ENCODE peak calls at places on chromosomes 12 and 14, in ten cellular contexts. P is fibroblast of villous mesenchyme, X is A549, Z is bronchial epithelial cell, V is cardiac muscle cell, I is thyroid gland, S is body of pancreas, B is activated B cell treated with CpG ODN at 0.5 μM for 24 hours, M is epithelial cell of esophagus, W is uterus. A is an unnamed sample.

GRCh38 chr12:69897744-69898143 is 72.7 kb downstream of the MYRFL start:
- DNase-seq in P (peak), M (peak), I (no peak), S (no peak), W (no peak), X (no peak), Z (peak), V (no peak), B (no peak), A (no peak)

GRCh38 chr14:75842624-75843023 is 139.2 kb downstream of the TGFB3 start:
- DNase-seq in S (no peak), W (no peak), V (no peak), P (no peak), I (no peak), M (no peak), X (no peak), B (no peak), Z (no peak), A (no peak)

GRCh38 chr12:100265732-100266131 is 1.1 kb downstream of the DEPDC4 start:
- DNase-seq in W (no peak), S (no peak), V (no peak), M (no peak), Z (no peak), B (no peak), X (no peak), I (no peak), P (no peak), A (no peak)

GRCh38 chr14:32933943-32934890 is 4.5 kb upstream of the NPAS3 start:
- DNase-seq in S (peak), M (no peak), W (peak), Z (no peak), X (no peak), B (no peak), I (peak), P (peak), V (peak), A (peak)

GRCh38 chr14:51776102-51776894 is 84.1 kb upstream of the GNG2 start:
- DNase-seq in S (peak), W (peak), Z (peak), X (peak), B (no peak), I (peak), M (peak), V (peak), P (peak), A (peak)

GRCh38 chr12:116490481-116490880 is 68.7 kb upstream of the MAP1LC3B2 start:
- DNase-seq in X (no peak), V (no peak), W (no peak), I (no peak), M (peak), B (no peak), Z (peak), P (peak), S (no peak), A (no peak)

GRCh38 chr14:100213956-100214767 is 24.8 kb upstream of the YY1 start:
- DNase-seq in B (peak), X (peak), I (peak), W (peak), Z (peak), V (peak), M (peak), P (peak), S (peak), A (peak)

GRCh38 chr12:51621155-51621922 is 30.3 kb downstream of the SCN8A start:
- DNase-seq in B (no peak), Z (no peak), I (no peak), W (no peak), S (no peak), P (peak), V (no peak), M (no peak), X (no peak), A (no peak)

GRCh38 chr14:60753264-60754126 is 18.9 kb downstream of the MNAT1 start:
- DNase-seq in W (no peak), V (no peak), I (no peak), B (no peak), X (no peak), Z (no peak), M (no peak), P (no peak), S (no peak), A (no peak)

GRCh38 chr12:92905811-92906554 is 23.1 kb downstream of the EEA1 start:
- DNase-seq in S (no peak), Z (no peak), V (no peak), X (no peak), B (no peak), M (no peak), W (no peak), I (no peak), P (no peak), A (no peak)

GRCh38 chr12:31006416-31007152 is 67.1 kb upstream of the DDX11 start:
- DNase-seq in P (no peak), B (no peak), I (no peak), W (peak), M (no peak), X (no peak), S (no peak), V (no peak), Z (no peak), A (no peak)

GRCh38 chr12:51391047-51391837 is at the start of gene GALNT6:
- DNase-seq in S (peak), Z (no peak), X (no peak), I (peak), V (peak), P (no peak), B (peak), W (no peak), M (peak), A (peak)

GRCh38 chr12:34206061-34206785 is 183.9 kb downstream of the ALG10 start:
- DNase-seq in X (no peak), W (no peak), S (no peak), M (no peak), V (no peak), I (no peak), P (no peak), Z (no peak), B (no peak), A (no peak)

GRCh38 chr14:50941151-50941550 is 3.1 kb downstream of the PYGL start:
- DNase-seq in S (no peak), V (no peak), B (no peak), Z (no peak), P (no peak), X (no peak), M (peak), W (no peak), I (no peak), A (no peak)

GRCh38 chr14:75372260-75372659 is 55.6 kb upstream of the JDP2 start:
- DNase-seq in X (no peak), S (no peak), Z (no peak), B (no peak), P (no peak), W (no peak), V (no peak), M (no peak), I (no peak), A (no peak)

GRCh38 chr14:39154594-39155189 is 15.4 kb downstream of the TRAPPC6B start:
- DNase-seq in V (no peak), X (no peak), Z (no peak), S (no peak), I (no peak), B (no peak), P (no peak), M (no peak), W (no peak), A (no peak)

GRCh38 chr14:96178674-96179321 is 25.8 kb upstream of the BDKRB2 start:
- DNase-seq in B (no peak), I (no peak), X (no peak), S (no peak), M (no peak), Z (no peak), W (no peak), P (no peak), V (no peak), A (no peak)
- TF ChIP-seq CTCF in B (no peak), I (no peak), X (no peak), S (no peak), M (no peak), Z (peak), W (no peak), P (peak), V (no peak), A (no peak)

GRCh38 chr12:130816055-130816454 is 23.0 kb downstream of the STX2 start:
- DNase-seq in P (no peak), V (peak), I (no peak), W (no peak), S (no peak), M (no peak), B (no peak), X (no peak), Z (no peak), A (peak)

GRCh38 chr12:130813949-130814348 is 25.1 kb downstream of the STX2 start:
- DNase-seq in W (no peak), V (no peak), I (no peak), X (no peak), Z (no peak), S (no peak), B (no peak), M (no peak), P (no peak), A (no peak)

GRCh38 chr12:130809791-130810190 is 29.3 kb downstream of the STX2 start:
- DNase-seq in P (no peak), I (no peak), M (no peak), W (no peak), X (no peak), S (no peak), Z (no peak), B (no peak), V (no peak), A (no peak)

GRCh38 chr12:130815028-130815741 is 23.9 kb downstream of the STX2 start:
- DNase-seq in P (no peak), B (no peak), W (no peak), M (no peak), V (peak), Z (no peak), S (no peak), I (no peak), X (no peak), A (no peak)

GRCh38 chr12:130813436-130813835 is 25.6 kb downstream of the STX2 start:
- DNase-seq in P (no peak), I (no peak), M (no peak), B (no peak), Z (no peak), V (no peak), W (no peak), X (no peak), S (no peak), A (peak)
- TF ChIP-seq CTCF in P (no peak), I (no peak), M (no peak), B (no peak), Z (no peak), V (no peak), W (no peak), X (no peak), S (no peak), A (no peak)

DNA sequence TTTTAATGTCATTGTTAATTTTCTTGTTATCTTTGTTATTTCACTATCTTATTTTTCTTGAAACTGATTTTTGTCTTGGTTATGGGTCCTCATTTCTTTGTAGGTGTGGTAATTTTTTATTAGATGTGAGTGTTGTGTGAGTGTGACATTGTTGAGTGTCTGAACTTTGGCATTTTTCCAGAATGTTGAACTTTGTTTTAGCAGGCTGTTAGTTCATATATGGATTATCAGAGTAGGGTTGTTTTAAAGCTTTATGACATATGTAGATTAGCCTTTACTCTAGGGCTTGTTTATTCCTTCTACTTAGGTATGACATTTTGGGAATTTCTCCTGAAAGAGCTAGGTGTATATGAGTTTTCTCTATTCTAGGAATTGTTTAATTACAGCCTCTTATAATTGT is 103.9 kb downstream of the ARID2 start:
- DNase-seq in M (no peak), V (peak), S (no peak), X (no peak), I (no peak), B (no peak), Z (no peak), W (no peak), P (no peak), A (no peak)
- TF ChIP-seq CTCF in M (no peak), V (no peak), S (no peak), X (no peak), I (no peak), B (no peak), Z (no peak), W (no peak), P (no peak), A (no peak)

DNA sequence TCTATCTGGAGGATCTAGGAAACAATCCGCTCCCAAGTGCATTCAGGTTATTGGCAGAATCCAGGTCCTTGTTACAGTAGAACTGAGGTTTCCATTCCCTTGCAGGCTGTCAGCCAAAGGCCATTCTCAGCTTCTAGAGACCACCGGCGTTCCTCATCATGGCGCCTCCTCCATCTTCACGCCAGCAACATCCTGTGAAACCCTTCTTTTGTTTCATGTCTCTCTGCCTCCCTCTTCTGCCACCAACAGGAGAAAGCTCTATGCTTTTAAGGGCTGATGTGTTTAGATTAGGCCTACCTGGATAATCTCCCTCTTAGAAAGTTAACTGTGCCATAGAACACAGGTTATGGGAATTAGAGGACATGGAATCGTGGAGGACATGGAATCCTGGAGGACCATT is 133.0 kb upstream of the RASSF8 start:
- DNase-seq in V (no peak), I (no peak), P (peak), B (no peak), M (no peak), W (no peak), Z (no peak), X (no peak), S (no peak), A (no peak)
- TF ChIP-seq CTCF in V (no peak), I (no peak), P (peak), B (no peak), M (no peak), W (no peak), Z (no peak), X (no peak), S (no peak), A (no peak)

GRCh38 chr12:111599459-111600295 is 562 bp upstream of the ATXN2 start:
- DNase-seq in I (peak), W (peak), X (peak), M (peak), V (peak), P (peak), Z (peak), B (peak), S (peak), A (peak)
- TF ChIP-seq CTCF in I (no peak), W (peak), X (no peak), M (no peak), V (no peak), P (no peak), Z (no peak), B (no peak), S (no peak), A (no peak)

GRCh38 chr14:77601846-77602609 is 14.4 kb downstream of the SPTLC2 start:
- DNase-seq in X (no peak), P (no peak), V (no peak), B (no peak), W (no peak), M (peak), I (no peak), Z (peak), S (no peak), A (no peak)

GRCh38 chr14:77599894-77600293 is 16.5 kb downstream of the SPTLC2 start:
- DNase-seq in W (no peak), P (no peak), B (no peak), Z (peak), M (peak), V (no peak), I (no peak), S (no peak), X (no peak), A (no peak)

GRCh38 chr14:77603031-77603430 is 13.4 kb downstream of the SPTLC2 start:
- DNase-seq in M (peak), S (no peak), I (no peak), P (no peak), X (no peak), V (no peak), B (no peak), W (no peak), Z (peak), A (no peak)

GRCh38 chr14:77605392-77605978 is 11.0 kb downstream of the SPTLC2 start:
- DNase-seq in B (no peak), X (no peak), S (no peak), Z (no peak), V (peak), I (no peak), W (no peak), M (no peak), P (no peak), A (no peak)

GRCh38 chr14:77603654-77604270 is 12.7 kb downstream of the SPTLC2 start:
- DNase-seq in I (peak), X (peak), V (no peak), S (no peak), B (no peak), P (peak), W (peak), Z (peak), M (peak), A (no peak)
- TF ChIP-seq CTCF in I (no peak), X (peak), V (peak), S (no peak), B (no peak), P (peak), W (no peak), Z (peak), M (peak), A (no peak)

DNA sequence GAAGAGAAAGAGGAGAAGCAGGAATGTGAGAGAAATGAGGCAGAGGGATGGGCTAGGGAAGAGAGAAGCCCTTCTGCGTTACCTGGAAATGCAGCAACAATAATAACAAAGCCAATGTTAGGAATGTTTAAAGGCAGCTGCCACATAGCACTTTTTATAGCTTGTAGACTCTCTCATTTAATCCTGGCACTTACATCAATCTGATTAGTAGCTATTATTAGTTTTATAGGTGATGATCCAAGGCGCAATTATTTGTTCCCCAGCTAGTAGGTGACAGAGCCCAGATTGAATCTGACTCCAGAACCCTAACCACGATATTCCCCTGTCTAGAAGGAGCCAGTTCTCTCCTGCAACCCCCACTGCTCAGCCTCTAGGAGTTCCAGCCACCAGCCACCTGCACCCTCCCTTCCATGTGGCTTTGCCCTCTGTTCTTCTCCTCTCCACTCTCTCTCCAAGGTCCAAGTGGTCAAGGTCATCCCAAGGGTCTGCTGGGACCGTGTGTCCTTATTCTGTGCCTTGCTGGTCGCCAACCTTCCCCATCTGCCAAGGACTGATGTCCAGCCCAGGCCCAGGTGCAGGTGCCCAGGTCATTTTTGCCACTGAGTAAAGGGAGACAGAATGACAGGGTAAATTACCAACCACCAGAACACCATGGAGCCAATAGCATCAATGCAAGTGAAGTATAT is 29.4 kb upstream of the CIPC start:
- DNase-seq in M (no peak), I (no peak), S (no peak), P (no peak), V (no peak), X (no peak), Z (no peak), B (no peak), W (no peak), A (no peak)
- TF ChIP-seq CTCF in M (no peak), I (no peak), S (no peak), P (no peak), V (no peak), X (no peak), Z (no peak), B (no peak), W (no peak), A (no peak)

DNA sequence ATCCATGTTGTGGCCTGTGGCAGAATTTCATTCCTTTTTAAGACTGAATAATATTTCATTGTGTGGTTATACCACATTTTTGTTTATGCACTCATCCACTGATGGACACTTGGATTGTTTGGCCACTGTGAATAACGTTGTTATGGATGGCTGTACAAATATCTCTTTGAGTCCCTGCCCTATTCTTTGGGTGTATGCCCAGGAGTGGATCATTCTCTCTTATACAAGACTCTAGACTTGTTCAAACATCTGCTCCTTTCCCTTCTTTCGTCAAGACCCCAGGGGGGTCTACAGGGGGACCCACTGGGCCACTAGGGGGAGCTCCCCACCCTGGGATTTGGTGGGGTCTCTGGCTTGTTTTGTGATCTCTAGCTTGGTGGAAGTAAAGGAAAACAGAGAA is 77.4 kb downstream of the FBXL14 start:
- DNase-seq in V (peak), X (peak), M (peak), Z (peak), B (no peak), S (no peak), W (no peak), P (peak), I (no peak), A (peak)
- TF ChIP-seq CTCF in V (peak), X (peak), M (peak), Z (peak), B (no peak), S (no peak), W (no peak), P (peak), I (no peak), A (peak)

GRCh38 chr14:55271572-55272414 is 572 bp downstream of the FBXO34 start:
- DNase-seq in M (peak), I (peak), Z (peak), S (peak), P (peak), X (peak), W (peak), V (peak), B (peak), A (peak)
- TF ChIP-seq CTCF in M (no peak), I (no peak), Z (no peak), S (no peak), P (no peak), X (no peak), W (no peak), V (no peak), B (no peak), A (no peak)

A was measured in glutamatergic neuron.